ENCODE peak calls at places on chromosomes 1 and 21, in nine cellular contexts. One of them, this sample, is unnamed.

GRCh38 chr1:162003825-162004205 is 19.9 kb downstream of the OLFML2B start:
- DNase-seq in H1: no peak
- DNase-seq in left ventricle myocardium inferior: no peak
- DNase-seq in pancreas: no peak
- DNase-seq in RWPE2: no peak
- DNase-seq in spleen: no peak
- DNase-seq in body of pancreas: no peak
- DNase-seq in endothelial cell of umbilical vein: peak; percentile 33
- DNase-seq in testis: no peak
- DNase-seq in this sample: peak; percentile 72

GRCh38 chr1:94014635-94015488 is 105.6 kb upstream of the GCLM start:
- DNase-seq in endothelial cell of umbilical vein: no peak
- DNase-seq in left ventricle myocardium inferior: no peak
- DNase-seq in H1: no peak
- DNase-seq in spleen: no peak
- DNase-seq in pancreas: no peak
- DNase-seq in body of pancreas: no peak
- DNase-seq in testis: no peak
- DNase-seq in RWPE2: no peak
- DNase-seq in this sample: no peak

GRCh38 chr1:55214903-55215193 is 316 bp downstream of the USP24 start:
- DNase-seq in spleen: no peak
- DNase-seq in body of pancreas: peak; percentile 55
- DNase-seq in endothelial cell of umbilical vein: peak; percentile 49
- DNase-seq in H1: no peak
- DNase-seq in RWPE2: peak; percentile 51
- DNase-seq in testis: peak; percentile 52
- DNase-seq in pancreas: peak; percentile 51
- DNase-seq in left ventricle myocardium inferior: peak; percentile 30
- DNase-seq in this sample: no peak

GRCh38 chr1:23980725-23981063 is 567 bp upstream of the SRSF10 start:
- DNase-seq in RWPE2: peak; percentile 89
- DNase-seq in left ventricle myocardium inferior: no peak
- DNase-seq in spleen: peak; percentile 78
- DNase-seq in pancreas: no peak
- DNase-seq in endothelial cell of umbilical vein: no peak
- DNase-seq in H1: no peak
- DNase-seq in testis: no peak
- DNase-seq in body of pancreas: no peak
- DNase-seq in this sample: peak; percentile 72

GRCh38 chr1:170723518-170723917 is 59.6 kb downstream of the PRRX1 start:
- DNase-seq in testis: no peak
- DNase-seq in body of pancreas: no peak
- DNase-seq in H1: no peak
- DNase-seq in left ventricle myocardium inferior: no peak
- DNase-seq in spleen: no peak
- DNase-seq in pancreas: no peak
- DNase-seq in RWPE2: no peak
- DNase-seq in endothelial cell of umbilical vein: no peak
- DNase-seq in this sample: no peak

GRCh38 chr1:244896550-244896949 is 32.2 kb upstream of the HNRNPU start:
- DNase-seq in spleen: no peak
- DNase-seq in RWPE2: no peak
- DNase-seq in left ventricle myocardium inferior: no peak
- DNase-seq in endothelial cell of umbilical vein: peak; percentile 86
- DNase-seq in body of pancreas: no peak
- DNase-seq in H1: no peak
- DNase-seq in testis: no peak
- DNase-seq in pancreas: no peak
- DNase-seq in this sample: no peak

GRCh38 chr1:2528016-2528415 is 1.6 kb upstream of the PANK4 start:
- DNase-seq in endothelial cell of umbilical vein: no peak
- DNase-seq in left ventricle myocardium inferior: peak; percentile 82
- DNase-seq in pancreas: peak; percentile 81
- DNase-seq in testis: peak; percentile 54
- DNase-seq in H1: no peak
- DNase-seq in RWPE2: no peak
- DNase-seq in body of pancreas: peak; percentile 76
- DNase-seq in spleen: no peak
- DNase-seq in this sample: peak; percentile 77

GRCh38 chr1:63643517-63643916 is 50.3 kb downstream of the PGM1 start:
- DNase-seq in spleen: no peak
- DNase-seq in H1: no peak
- DNase-seq in left ventricle myocardium inferior: peak; percentile 24
- DNase-seq in pancreas: no peak
- DNase-seq in testis: no peak
- DNase-seq in endothelial cell of umbilical vein: no peak
- DNase-seq in RWPE2: no peak
- DNase-seq in body of pancreas: no peak
- DNase-seq in this sample: no peak

GRCh38 chr1:61081637-61082335 is 575 bp upstream of the NFIA start:
- DNase-seq in pancreas: peak; percentile 60
- DNase-seq in body of pancreas: peak; percentile 64
- DNase-seq in left ventricle myocardium inferior: peak; percentile 51
- DNase-seq in testis: peak; percentile 60
- DNase-seq in RWPE2: no peak
- DNase-seq in spleen: peak; percentile 89
- DNase-seq in endothelial cell of umbilical vein: peak; percentile 69
- DNase-seq in H1: no peak
- DNase-seq in this sample: no peak

GRCh38 chr1:223211323-223211985 is 68.4 kb upstream of the TLR5 start:
- DNase-seq in endothelial cell of umbilical vein: no peak
- DNase-seq in left ventricle myocardium inferior: no peak
- DNase-seq in pancreas: no peak
- DNase-seq in RWPE2: no peak
- DNase-seq in spleen: no peak
- DNase-seq in body of pancreas: no peak
- DNase-seq in H1: no peak
- DNase-seq in testis: no peak
- DNase-seq in this sample: no peak

GRCh38 chr1:169570172-169570574 is 16.1 kb downstream of the F5 start:
- DNase-seq in RWPE2: no peak
- DNase-seq in testis: no peak
- DNase-seq in left ventricle myocardium inferior: no peak
- DNase-seq in pancreas: no peak
- DNase-seq in body of pancreas: peak; percentile 13
- DNase-seq in endothelial cell of umbilical vein: no peak
- DNase-seq in H1: no peak
- DNase-seq in spleen: no peak
- DNase-seq in this sample: no peak

GRCh38 chr1:53328009-53328489 is at the start of gene LRP8:
- DNase-seq in spleen: peak; percentile 94
- DNase-seq in left ventricle myocardium inferior: peak; percentile 74
- DNase-seq in RWPE2: peak; percentile 78
- DNase-seq in H1: no peak
- DNase-seq in body of pancreas: peak; percentile 78
- DNase-seq in endothelial cell of umbilical vein: peak; percentile 51
- DNase-seq in testis: peak; percentile 83
- DNase-seq in pancreas: peak; percentile 64
- DNase-seq in this sample: no peak

GRCh38 chr1:232600430-232601258 is 29.3 kb downstream of the SIPA1L2 start:
- DNase-seq in H1: no peak
- DNase-seq in RWPE2: no peak
- DNase-seq in spleen: no peak
- DNase-seq in left ventricle myocardium inferior: no peak
- DNase-seq in pancreas: no peak
- DNase-seq in body of pancreas: no peak
- DNase-seq in testis: no peak
- DNase-seq in endothelial cell of umbilical vein: no peak
- DNase-seq in this sample: no peak

GRCh38 chr21:34865922-34866271 is 183.2 kb downstream of the RUNX1 start:
- DNase-seq in left ventricle myocardium inferior: no peak
- DNase-seq in body of pancreas: no peak
- DNase-seq in endothelial cell of umbilical vein: no peak
- DNase-seq in H1: peak; percentile 87
- DNase-seq in testis: no peak
- DNase-seq in RWPE2: no peak
- DNase-seq in pancreas: no peak
- DNase-seq in spleen: peak; percentile 79
- DNase-seq in this sample: no peak

GRCh38 chr21:14677639-14678179 is 131.6 kb upstream of the SAMSN1 start:
- DNase-seq in RWPE2: no peak
- DNase-seq in testis: no peak
- DNase-seq in body of pancreas: no peak
- DNase-seq in endothelial cell of umbilical vein: no peak
- DNase-seq in left ventricle myocardium inferior: no peak
- DNase-seq in spleen: no peak
- DNase-seq in pancreas: no peak
- DNase-seq in H1: no peak
- DNase-seq in this sample: no peak

GRCh38 chr21:44012474-44013379 is 618 bp downstream of the TRAPPC10 start:
- DNase-seq in endothelial cell of umbilical vein: peak; percentile 24
- DNase-seq in RWPE2: no peak
- DNase-seq in testis: peak; percentile 77
- DNase-seq in left ventricle myocardium inferior: peak; percentile 69
- DNase-seq in body of pancreas: peak; percentile 56
- DNase-seq in H1: no peak
- DNase-seq in pancreas: peak; percentile 71
- DNase-seq in spleen: peak; percentile 95
- DNase-seq in this sample: peak; percentile 81

GRCh38 chr1:25799758-25800537 is at the start of gene SELENON:
- DNase-seq in testis: peak; percentile 40
- DNase-seq in endothelial cell of umbilical vein: peak; percentile 51
- DNase-seq in RWPE2: no peak
- DNase-seq in pancreas: peak; percentile 73
- DNase-seq in left ventricle myocardium inferior: peak; percentile 84
- DNase-seq in spleen: peak; percentile 88
- DNase-seq in body of pancreas: peak; percentile 67
- DNase-seq in H1: no peak
- DNase-seq in this sample: no peak

GRCh38 chr21:33824156-33824941 is 91.3 kb downstream of the ATP5PO start:
- DNase-seq in body of pancreas: no peak
- DNase-seq in spleen: no peak
- DNase-seq in endothelial cell of umbilical vein: no peak
- DNase-seq in testis: no peak
- DNase-seq in H1: no peak
- DNase-seq in RWPE2: no peak
- DNase-seq in pancreas: no peak
- DNase-seq in left ventricle myocardium inferior: no peak
- DNase-seq in this sample: no peak

GRCh38 chr1:233614743-233615521 is 1.0 kb downstream of the KCNK1 start:
- DNase-seq in spleen: no peak
- DNase-seq in testis: no peak
- DNase-seq in RWPE2: no peak
- DNase-seq in left ventricle myocardium inferior: no peak
- DNase-seq in H1: no peak
- DNase-seq in pancreas: peak; percentile 40
- DNase-seq in endothelial cell of umbilical vein: no peak
- DNase-seq in body of pancreas: peak; percentile 32
- DNase-seq in this sample: no peak

GRCh38 chr1:29655945-29656866 is 419.9 kb downstream of the PTPRU start:
- DNase-seq in H1: no peak
- DNase-seq in spleen: no peak
- DNase-seq in pancreas: no peak
- DNase-seq in RWPE2: peak; percentile 24
- DNase-seq in testis: no peak
- DNase-seq in left ventricle myocardium inferior: no peak
- DNase-seq in body of pancreas: peak; percentile 46
- DNase-seq in endothelial cell of umbilical vein: no peak
- DNase-seq in this sample: peak; percentile 24

GRCh38 chr21:38440746-38441145 is 57.5 kb downstream of the ERG start:
- DNase-seq in testis: no peak
- DNase-seq in H1: no peak
- DNase-seq in spleen: no peak
- DNase-seq in endothelial cell of umbilical vein: peak; percentile 89
- DNase-seq in left ventricle myocardium inferior: no peak
- DNase-seq in body of pancreas: no peak
- DNase-seq in RWPE2: no peak
- DNase-seq in pancreas: no peak
- DNase-seq in this sample: no peak

GRCh38 chr21:14911351-14911750 is 153.4 kb downstream of the NRIP1 start:
- DNase-seq in body of pancreas: no peak
- DNase-seq in RWPE2: no peak
- DNase-seq in H1: no peak
- DNase-seq in testis: no peak
- DNase-seq in pancreas: no peak
- DNase-seq in left ventricle myocardium inferior: no peak
- DNase-seq in spleen: no peak
- DNase-seq in endothelial cell of umbilical vein: no peak
- DNase-seq in this sample: no peak

DNA sequence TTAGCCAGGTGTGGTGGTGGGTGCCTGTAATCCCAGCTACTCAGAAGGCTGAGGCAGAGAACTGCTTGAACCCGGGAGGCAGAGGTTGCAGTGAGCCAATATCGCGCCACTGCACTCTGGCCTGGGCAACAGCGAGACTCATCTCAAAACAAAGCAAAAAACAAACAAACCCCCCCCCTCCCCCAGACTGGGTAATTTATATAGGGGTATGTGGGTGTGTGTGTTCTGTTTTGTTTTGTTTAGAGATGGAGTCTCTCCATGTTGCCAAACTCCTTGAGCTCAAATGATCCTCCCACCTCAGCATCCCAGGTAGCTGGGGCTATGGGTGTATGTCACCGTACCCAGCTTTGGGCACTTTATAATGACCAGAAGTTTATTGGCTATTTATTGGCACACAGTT is 73.6 kb downstream of the SLC27A3 start:
- DNase-seq in pancreas: no peak
- DNase-seq in spleen: no peak
- DNase-seq in RWPE2: no peak
- DNase-seq in testis: no peak
- DNase-seq in left ventricle myocardium inferior: no peak
- DNase-seq in endothelial cell of umbilical vein: no peak
- DNase-seq in body of pancreas: no peak
- DNase-seq in H1: no peak
- DNase-seq in this sample: no peak
- H3K4me1 ChIP-seq in pancreas: no peaks in the 10 kb centered on the region
- H3K4me1 ChIP-seq in spleen: peaks cover 31% of the 10 kb centered on the region
- H3K4me1 ChIP-seq in RWPE2: no peaks in the 10 kb centered on the region
- H3K4me1 ChIP-seq in testis: no peaks in the 10 kb centered on the region
- H3K4me1 ChIP-seq in left ventricle myocardium inferior: no peaks in the 10 kb centered on the region
- H3K4me1 ChIP-seq in endothelial cell of umbilical vein: no peaks in the 10 kb centered on the region
- H3K4me1 ChIP-seq in body of pancreas: peaks cover 10% of the 10 kb centered on the region
- H3K4me1 ChIP-seq in H1: no peaks in the 10 kb centered on the region
- H3K4me1 ChIP-seq in this sample: peaks cover 3% of the 10 kb centered on the region

GRCh38 chr1:239587066-239587465 is 200.7 kb downstream of the CHRM3 start:
- DNase-seq in endothelial cell of umbilical vein: no peak
- DNase-seq in spleen: no peak
- DNase-seq in body of pancreas: no peak
- DNase-seq in H1: no peak
- DNase-seq in left ventricle myocardium inferior: no peak
- DNase-seq in RWPE2: no peak
- DNase-seq in pancreas: no peak
- DNase-seq in testis: no peak
- DNase-seq in this sample: no peak
- TF ChIP-seq CTCF in endothelial cell of umbilical vein: no peak
- TF ChIP-seq CTCF in spleen: no peak
- TF ChIP-seq CTCF in body of pancreas: no peak
- TF ChIP-seq CTCF in H1: peak; percentile 41
- TF ChIP-seq CTCF in left ventricle myocardium inferior: no peak
- TF ChIP-seq CTCF in RWPE2: no peak
- TF ChIP-seq CTCF in pancreas: no peak
- TF ChIP-seq CTCF in testis: no peak
- TF ChIP-seq CTCF in this sample: no peak

GRCh38 chr1:149888160-149888998 is 11.0 kb upstream of the BOLA1 start:
- DNase-seq in pancreas: peak; percentile 81
- DNase-seq in body of pancreas: peak; percentile 84
- DNase-seq in endothelial cell of umbilical vein: peak; percentile 86
- DNase-seq in RWPE2: no peak
- DNase-seq in testis: peak; percentile 85
- DNase-seq in H1: peak; percentile 87
- DNase-seq in left ventricle myocardium inferior: peak; percentile 76
- DNase-seq in spleen: peak; percentile 93
- DNase-seq in this sample: peak; percentile 93
- H3K4me1 ChIP-seq in pancreas: no peaks in the 10 kb centered on the region
- H3K4me1 ChIP-seq in body of pancreas: peaks cover 31% of the 10 kb centered on the region
- H3K4me1 ChIP-seq in endothelial cell of umbilical vein: peaks cover 16% of the 10 kb centered on the region
- H3K4me1 ChIP-seq in RWPE2: peaks cover 14% of the 10 kb centered on the region
- H3K4me1 ChIP-seq in testis: peaks cover 5% of the 10 kb centered on the region
- H3K4me1 ChIP-seq in H1: no peaks in the 10 kb centered on the region
- H3K4me1 ChIP-seq in left ventricle myocardium inferior: peaks cover 49% of the 10 kb centered on the region
- H3K4me1 ChIP-seq in spleen: peaks cover 30% of the 10 kb centered on the region
- H3K4me1 ChIP-seq in this sample: peaks cover 17% of the 10 kb centered on the region

GRCh38 chr1:200180821-200181220 is 153.3 kb downstream of the NR5A2 start:
- DNase-seq in endothelial cell of umbilical vein: peak; percentile 78
- DNase-seq in H1: no peak
- DNase-seq in pancreas: peak; percentile 52
- DNase-seq in body of pancreas: peak; percentile 60
- DNase-seq in RWPE2: no peak
- DNase-seq in spleen: no peak
- DNase-seq in testis: no peak
- DNase-seq in left ventricle myocardium inferior: no peak
- DNase-seq in this sample: no peak
- TF ChIP-seq CTCF in endothelial cell of umbilical vein: no peak
- TF ChIP-seq CTCF in H1: no peak
- TF ChIP-seq CTCF in pancreas: no peak
- TF ChIP-seq CTCF in body of pancreas: peak; percentile 21
- TF ChIP-seq CTCF in RWPE2: no peak
- TF ChIP-seq CTCF in spleen: no peak
- TF ChIP-seq CTCF in testis: no peak
- TF ChIP-seq CTCF in left ventricle myocardium inferior: no peak
- TF ChIP-seq CTCF in this sample: no peak

This sample was measured in ascending aorta.